ENCODE peak calls at places on chromosome 9, in nine cellular contexts. C is heart left ventricle, V is stomach, F is H1, D is IMR-90, Q is esophagus squamous epithelium, O is uterus, P is ovary, B is Peyer's patch. H is an unnamed sample.

GRCh38 chr9:70049672-70050271 is 6.1 kb downstream of the MAMDC2 start:
- DNase-seq in B (no peak), F (no peak), D (peak), Q (no peak), P (peak), C (peak), O (peak), V (peak), H (peak)

GRCh38 chr9:123365287-123365880 is 9.4 kb downstream of the CRB2 start:
- DNase-seq in F (no peak), V (no peak), C (no peak), B (no peak), D (no peak), Q (no peak), O (no peak), P (no peak), H (no peak)

GRCh38 chr9:12718482-12719026 is 25.4 kb downstream of the TYRP1 start:
- DNase-seq in Q (no peak), O (no peak), D (peak), F (peak), C (no peak), P (no peak), V (no peak), B (no peak), H (no peak)

GRCh38 chr9:131018621-131019020 is 9.6 kb downstream of the LAMC3 start:
- DNase-seq in F (no peak), D (no peak), Q (no peak), B (no peak), P (no peak), O (no peak), C (no peak), V (no peak), H (no peak)

GRCh38 chr9:82922686-82923085 is 140.3 kb downstream of the RASEF start:
- DNase-seq in P (no peak), Q (no peak), V (no peak), F (no peak), B (no peak), O (no peak), C (no peak), D (no peak), H (no peak)

GRCh38 chr9:133104718-133105460 is 16.2 kb downstream of the RALGDS start:
- DNase-seq in B (no peak), P (peak), O (peak), D (no peak), Q (no peak), F (no peak), C (no peak), V (peak), H (peak)

GRCh38 chr9:120974921-120975320 is 48.3 kb upstream of the TRAF1 start:
- DNase-seq in B (no peak), Q (no peak), V (no peak), F (no peak), O (no peak), C (no peak), D (no peak), P (no peak), H (no peak)

GRCh38 chr9:99262949-99263418 is 40.9 kb downstream of the SEC61B start:
- DNase-seq in B (no peak), D (no peak), F (no peak), Q (no peak), V (no peak), P (no peak), O (no peak), C (no peak), H (no peak)

GRCh38 chr9:87909310-87910041 is 8.3 kb upstream of the SPATA31C1 start:
- DNase-seq in Q (no peak), V (peak), F (no peak), B (no peak), O (no peak), P (no peak), C (no peak), D (no peak), H (no peak)

GRCh38 chr9:21294325-21294724 is 10.8 kb downstream of the IFNA5 start:
- DNase-seq in C (no peak), B (no peak), D (peak), F (no peak), O (no peak), V (no peak), P (no peak), Q (no peak), H (no peak)

GRCh38 chr9:130834371-130835311 is at the start of gene ABL1:
- DNase-seq in P (peak), D (peak), V (peak), B (peak), Q (no peak), C (peak), O (peak), F (no peak), H (peak)

GRCh38 chr9:21334603-21334968 is 618 bp downstream of the KLHL9 start:
- DNase-seq in D (peak), O (no peak), F (no peak), C (peak), B (no peak), V (no peak), Q (no peak), P (no peak), H (no peak)

GRCh38 chr9:108645520-108645919 is 210.3 kb downstream of the ACTL7B start:
- DNase-seq in B (no peak), F (no peak), C (no peak), D (no peak), O (no peak), P (no peak), Q (no peak), V (no peak), H (no peak)

GRCh38 chr9:72128526-72128925 is 20.7 kb upstream of the GDA start:
- DNase-seq in O (no peak), B (no peak), F (no peak), Q (no peak), P (no peak), V (no peak), C (no peak), D (no peak), H (no peak)

GRCh38 chr9:125261501-125262216 is at the start of gene GAPVD1:
- DNase-seq in O (peak), F (peak), Q (peak), P (peak), B (peak), C (peak), D (peak), V (peak), H (peak)

DNA sequence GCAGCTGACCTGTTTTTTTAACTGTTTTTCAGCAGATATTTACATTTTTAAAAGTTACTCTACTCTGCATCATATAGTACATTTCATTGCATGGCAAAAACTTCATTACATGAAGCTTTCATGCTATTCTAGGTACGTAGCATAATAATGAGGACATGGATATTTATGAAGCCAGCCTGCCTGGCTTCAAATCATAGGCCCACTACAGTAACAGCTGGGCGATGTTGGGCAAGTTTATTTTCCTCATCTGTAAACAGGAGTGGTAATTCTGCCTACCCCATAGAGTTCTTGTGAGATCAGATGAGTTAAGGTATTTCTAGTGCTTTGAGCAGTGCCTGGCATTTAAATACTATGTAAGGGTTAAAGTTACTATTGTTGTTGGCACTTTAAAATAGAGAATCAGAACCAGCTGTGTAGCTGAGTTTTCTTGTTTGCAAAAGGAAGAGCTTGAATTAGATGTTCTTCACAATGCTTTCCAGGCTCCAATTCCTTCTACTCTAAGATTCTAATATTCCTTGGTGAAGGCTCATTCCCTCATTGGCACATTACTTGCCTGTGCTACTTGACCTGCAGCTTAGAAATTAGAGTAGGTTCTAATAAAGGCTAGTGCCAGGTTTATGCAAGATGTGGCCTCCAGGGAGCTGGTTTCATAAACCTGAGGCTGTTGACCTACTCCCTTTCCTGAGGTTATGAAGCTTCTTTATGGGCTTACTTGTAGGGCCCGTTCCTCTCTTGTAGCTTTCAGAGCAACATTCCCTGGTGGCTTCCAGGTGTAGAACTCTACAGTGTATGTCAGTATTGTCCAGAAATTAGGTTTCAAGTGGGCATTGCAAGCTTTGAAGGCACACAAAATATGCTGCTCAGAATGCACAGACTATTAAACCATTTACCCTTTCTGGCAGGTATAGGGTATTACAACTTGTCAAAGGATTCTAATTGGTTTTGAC is 14.5 kb downstream of the ANP32B start:
- DNase-seq in F (no peak), V (no peak), P (no peak), O (no peak), B (no peak), C (no peak), D (no peak), Q (no peak), H (no peak)
- TF ChIP-seq POLR2A in F (no peak), V (no peak), P (no peak), O (no peak), B (no peak), C (no peak), D (no peak), Q (no peak), H (no peak)

DNA sequence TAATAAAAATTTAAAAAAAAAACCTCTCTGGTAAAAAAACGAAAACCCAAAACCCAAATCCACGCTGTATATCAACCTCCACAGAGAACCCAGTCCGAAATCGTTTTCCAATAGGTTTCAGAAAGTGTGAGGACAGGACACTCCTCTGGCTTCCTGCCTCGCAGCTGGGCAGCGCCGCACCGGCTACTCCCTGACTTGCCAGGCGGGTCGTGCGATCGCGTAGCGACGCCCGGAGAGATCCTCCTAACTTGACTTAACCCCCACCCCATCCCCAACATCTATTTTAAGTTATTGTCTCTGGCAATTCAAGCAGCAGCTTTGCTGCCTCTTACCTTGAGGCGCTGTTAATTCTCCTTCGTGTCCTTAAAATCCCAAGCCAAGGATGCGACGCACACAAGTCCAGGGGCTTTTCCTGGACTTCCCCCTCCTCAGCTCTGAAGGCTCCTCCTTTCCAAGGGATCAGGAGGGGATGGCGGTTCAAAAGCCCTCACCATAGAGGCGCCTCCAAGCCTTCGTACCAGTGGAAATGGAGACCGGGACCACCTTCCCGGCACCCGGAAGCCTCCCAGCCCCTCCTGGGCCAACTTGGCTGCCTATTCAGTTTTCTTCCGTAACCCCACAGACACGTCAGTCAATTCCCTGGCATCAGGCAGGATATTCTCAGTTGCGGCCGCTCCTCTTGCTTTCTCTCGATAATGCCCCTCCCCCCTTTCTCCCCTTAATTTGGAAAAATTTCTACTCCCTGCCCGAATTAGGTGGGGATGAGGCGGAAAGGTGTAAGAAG is 1639.5 kb upstream of the C9orf72 start:
- DNase-seq in O (peak), Q (no peak), D (no peak), V (peak), F (no peak), C (no peak), P (no peak), B (no peak), H (no peak)
- H3K4me3 ChIP-seq in O (peak), Q (peak), D (no peak), V (peak), F (peak), C (peak), P (peak), B (peak), H (no peak)

DNA sequence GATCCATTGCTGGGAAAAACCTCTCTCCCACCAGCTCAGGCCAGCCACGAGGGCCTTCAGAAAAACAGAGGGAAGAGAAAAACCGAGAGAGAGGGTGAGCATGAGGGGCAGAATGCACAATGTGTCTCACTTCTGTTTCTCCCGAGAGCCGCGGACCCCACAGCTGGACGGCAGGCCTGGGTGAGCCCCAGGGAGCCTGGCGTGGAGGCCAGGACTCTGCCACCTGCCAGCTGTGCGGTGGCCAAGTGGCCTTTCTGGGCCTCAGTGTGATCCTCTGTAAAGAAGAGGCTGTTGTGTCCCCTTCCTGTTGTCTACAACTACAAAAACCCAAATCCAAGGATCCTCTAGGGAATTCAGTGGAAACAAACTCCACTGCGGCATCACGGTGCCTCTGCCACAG is 179.3 kb downstream of the PAX5 start:
- DNase-seq in O (no peak), D (no peak), P (no peak), C (no peak), Q (no peak), F (no peak), V (no peak), B (no peak), H (no peak)
- H3K27ac ChIP-seq in O (no peak), D (no peak), P (no peak), C (no peak), Q (no peak), F (no peak), V (no peak), B (no peak), H (no peak)

GRCh38 chr9:127545196-127546124 is 66.6 kb upstream of the STXBP1 start:
- DNase-seq in Q (no peak), F (no peak), O (no peak), C (peak), P (peak), D (peak), B (no peak), V (peak), H (peak)
- TF ChIP-seq POLR2A in Q (no peak), F (no peak), O (no peak), C (no peak), P (no peak), D (no peak), B (no peak), V (no peak), H (no peak)

GRCh38 chr9:134950811-134951210 is 33.1 kb upstream of the FCN1 start:
- DNase-seq in V (no peak), Q (no peak), B (no peak), O (no peak), C (no peak), D (no peak), P (peak), F (no peak), H (no peak)

GRCh38 chr9:134949681-134950403 is 32.1 kb upstream of the FCN1 start:
- DNase-seq in B (no peak), C (no peak), Q (no peak), F (no peak), P (no peak), D (no peak), O (no peak), V (no peak), H (peak)

GRCh38 chr9:134951994-134952393 is 34.3 kb upstream of the FCN1 start:
- DNase-seq in O (no peak), B (no peak), Q (no peak), D (no peak), F (no peak), P (no peak), V (no peak), C (no peak), H (no peak)

GRCh38 chr9:134950404-134950760 is 32.7 kb upstream of the FCN1 start:
- DNase-seq in P (peak), F (no peak), B (no peak), C (no peak), D (no peak), O (no peak), V (no peak), Q (no peak), H (peak)

DNA sequence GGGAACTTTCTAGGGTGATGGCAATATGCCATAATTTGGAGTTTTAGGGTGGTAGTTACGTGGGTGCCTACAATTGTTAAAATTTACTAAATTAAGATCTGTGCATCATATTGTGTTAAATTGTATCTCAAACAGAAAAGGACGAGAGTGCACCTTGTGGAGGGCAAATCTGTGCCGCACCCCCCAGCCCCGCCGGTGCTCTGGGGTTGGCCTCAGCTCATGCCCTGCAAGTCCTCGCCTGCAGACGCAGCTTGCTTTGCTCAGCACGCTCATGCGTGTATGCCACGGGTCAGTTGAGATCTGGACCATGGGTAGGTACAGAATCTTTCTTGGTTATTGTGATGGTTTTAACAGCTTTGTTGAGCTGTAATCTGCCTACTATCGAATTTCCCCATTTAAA is 33.7 kb upstream of the FCN1 start:
- DNase-seq in V (no peak), O (no peak), B (no peak), F (no peak), D (no peak), P (peak), C (no peak), Q (no peak), H (peak)
- H3K4me3 ChIP-seq in V (no peak), O (no peak), B (no peak), F (no peak), D (no peak), P (no peak), C (no peak), Q (no peak), H (no peak)

GRCh38 chr9:96619109-96619435 is 571 bp downstream of the CDC14B start:
- DNase-seq in V (no peak), D (no peak), O (no peak), F (no peak), C (peak), Q (no peak), P (peak), B (no peak), H (peak)
- H3K27ac ChIP-seq in V (peak), D (peak), O (peak), F (no peak), C (peak), Q (peak), P (no peak), B (peak), H (no peak)

GRCh38 chr9:97930972-97931371 is 7.0 kb downstream of the HEMGN start:
- DNase-seq in Q (no peak), B (no peak), V (no peak), P (no peak), D (no peak), C (no peak), O (no peak), F (no peak), H (no peak)

GRCh38 chr9:97933573-97933972 is 4.4 kb downstream of the HEMGN start:
- DNase-seq in V (no peak), C (no peak), D (no peak), F (no peak), B (no peak), P (no peak), O (no peak), Q (no peak), H (no peak)

GRCh38 chr9:97934321-97935115 is 3.5 kb downstream of the HEMGN start:
- DNase-seq in D (no peak), F (no peak), V (no peak), B (no peak), O (no peak), Q (no peak), C (no peak), P (no peak), H (no peak)

GRCh38 chr9:97938081-97938644 is at the start of gene HEMGN:
- DNase-seq in V (no peak), C (no peak), O (no peak), P (no peak), D (no peak), Q (no peak), F (no peak), B (no peak), H (no peak)

GRCh38 chr9:97935291-97935690 is 2.7 kb downstream of the HEMGN start:
- DNase-seq in C (no peak), P (no peak), D (no peak), O (no peak), V (no peak), B (no peak), F (no peak), Q (no peak), H (no peak)
- TF ChIP-seq POLR2A in C (no peak), P (no peak), D (no peak), O (no peak), V (no peak), B (no peak), F (no peak), Q (no peak), H (no peak)

DNA sequence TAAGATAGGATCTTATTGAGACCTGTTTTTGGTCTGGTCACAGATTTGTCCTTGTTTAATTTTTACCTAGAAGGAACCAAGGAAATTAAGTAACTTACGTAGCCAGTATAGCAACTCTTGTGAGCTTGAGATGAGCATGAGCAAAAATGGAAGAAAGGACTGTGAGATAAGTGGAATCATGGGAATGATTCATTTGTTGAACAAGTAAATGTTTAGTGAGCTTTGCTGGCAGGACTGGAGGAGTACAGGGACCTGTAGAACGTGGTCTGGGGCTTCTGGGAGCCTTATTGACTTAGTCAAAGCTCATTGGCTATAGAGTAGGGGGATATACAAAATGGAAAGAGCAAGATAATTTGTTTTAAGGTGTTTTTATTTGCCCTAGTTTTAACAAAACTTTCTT is 3.0 kb downstream of the RAD23B start:
- DNase-seq in V (no peak), C (no peak), F (no peak), B (no peak), O (no peak), P (no peak), D (peak), Q (no peak), H (no peak)
- H3K4me3 ChIP-seq in V (peak), C (peak), F (peak), B (peak), O (no peak), P (peak), D (peak), Q (peak), H (peak)

GRCh38 chr9:5632540-5632939 is 3.6 kb downstream of the RIC1 start:
- DNase-seq in Q (no peak), C (no peak), P (no peak), F (no peak), D (no peak), B (no peak), V (no peak), O (no peak), H (no peak)

GRCh38 chr9:5631021-5631420 is 2.1 kb downstream of the RIC1 start:
- DNase-seq in O (no peak), P (no peak), F (no peak), B (no peak), C (no peak), V (no peak), D (no peak), Q (no peak), H (no peak)

GRCh38 chr9:5635390-5635789 is 6.5 kb downstream of the RIC1 start:
- DNase-seq in C (no peak), B (no peak), O (no peak), D (no peak), P (no peak), V (no peak), Q (no peak), F (no peak), H (no peak)

GRCh38 chr9:5630038-5630507 is 1.2 kb downstream of the RIC1 start:
- DNase-seq in P (no peak), D (no peak), O (no peak), B (no peak), Q (no peak), F (no peak), V (no peak), C (no peak), H (no peak)

GRCh38 chr9:5633243-5633642 is 4.3 kb downstream of the RIC1 start:
- DNase-seq in D (peak), V (no peak), P (no peak), C (no peak), O (no peak), F (no peak), B (no peak), Q (no peak), H (no peak)
- H3K27ac ChIP-seq in D (no peak), V (no peak), P (no peak), C (no peak), O (no peak), F (no peak), B (peak), Q (peak), H (no peak)

GRCh38 chr9:33025572-33026347 is 687 bp downstream of the DNAJA1 start:
- DNase-seq in F (no peak), B (peak), O (peak), Q (no peak), D (peak), V (peak), C (peak), P (peak), H (peak)
- TF ChIP-seq POLR2A in F (no peak), B (no peak), O (no peak), Q (no peak), D (no peak), V (no peak), C (no peak), P (no peak), H (no peak)